ENCODE peak calls at places on chromosomes 11 and 22, in four cellular contexts. E is WTC11, D is HepG2, X is K562. I is an unnamed sample.

GRCh38 chr11:117199916-117200812 is 994 bp downstream of the TAGLN start:
- DNase-seq in E (no peak), D (no peak), X (no peak), I (no peak)

GRCh38 chr22:36546092-36546804 is 17.3 kb upstream of the EIF3D start:
- DNase-seq in D (peak), E (peak), X (peak), I (peak)

GRCh38 chr11:117705866-117706265 is 91.2 kb downstream of the DSCAML1 start:
- DNase-seq in E (no peak), D (no peak), X (no peak), I (no peak)

GRCh38 chr11:64357446-64357845 is 1.5 kb upstream of the RPS6KA4 start:
- DNase-seq in X (no peak), D (no peak), E (no peak), I (no peak)

GRCh38 chr22:32803020-32803758 is 1.7 kb downstream of the TIMP3 start:
- DNase-seq in X (no peak), E (no peak), D (no peak), I (no peak)

GRCh38 chr22:46561435-46561905 is 24.1 kb upstream of the CELSR1 start:
- DNase-seq in X (peak), E (peak), D (peak), I (peak)

GRCh38 chr11:120384476-120384875 is 48.3 kb downstream of the ARHGEF12 start:
- DNase-seq in E (no peak), D (no peak), X (no peak), I (no peak)

GRCh38 chr11:111663820-111664219 is 61.6 kb downstream of the SIK2 start:
- DNase-seq in E (no peak), X (no peak), D (no peak), I (no peak)

GRCh38 chr11:27012254-27012921 is 18.5 kb downstream of the FIBIN start:
- DNase-seq in X (no peak), E (no peak), D (no peak), I (peak)

GRCh38 chr11:103085758-103086365 is 6.1 kb downstream of the DCUN1D5 start:
- DNase-seq in X (no peak), D (no peak), E (no peak), I (no peak)

GRCh38 chr22:35648066-35649025 is at the start of gene APOL6:
- DNase-seq in X (no peak), E (no peak), D (peak), I (no peak)

GRCh38 chr22:33917744-33918406 is 2.4 kb downstream of the LARGE1 start:
- DNase-seq in X (no peak), E (peak), D (peak), I (peak)

GRCh38 chr11:69204246-69205124 is 48.8 kb downstream of the SMIM38 start:
- DNase-seq in E (peak), D (peak), X (no peak), I (no peak)

GRCh38 chr11:69203901-69204245 is 48.1 kb downstream of the SMIM38 start:
- DNase-seq in D (no peak), X (no peak), E (peak), I (no peak)

GRCh38 chr11:69207165-69207889 is 51.6 kb downstream of the SMIM38 start:
- DNase-seq in E (peak), D (no peak), X (no peak), I (no peak)

GRCh38 chr11:69205929-69206612 is 50.3 kb downstream of the SMIM38 start:
- DNase-seq in E (no peak), X (no peak), D (no peak), I (no peak)

GRCh38 chr11:69205125-69205928 is 49.6 kb downstream of the SMIM38 start:
- DNase-seq in D (no peak), E (peak), X (no peak), I (no peak)
- TF ChIP-seq ELF4 in D (no peak), E (no peak), X (no peak), I (no peak)

DNA sequence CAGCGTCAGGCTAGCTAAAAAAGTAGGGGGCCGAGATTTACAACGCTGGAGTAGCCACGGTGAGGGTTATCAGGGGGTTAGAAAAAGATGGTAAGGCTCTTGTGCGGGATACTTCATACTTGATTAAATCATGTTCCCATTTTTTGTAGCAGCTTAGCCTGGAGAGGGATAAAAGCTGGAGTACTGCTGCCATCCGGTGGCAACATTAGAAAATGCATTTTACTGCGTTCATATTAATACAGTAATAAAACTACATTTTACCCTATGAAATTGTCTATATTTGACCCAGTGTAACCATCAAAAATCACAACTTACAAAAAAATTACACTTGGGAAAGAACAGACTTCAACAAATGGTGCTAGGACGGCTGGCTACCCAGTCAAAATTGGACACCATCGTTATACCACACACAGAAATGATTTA is 17.3 kb downstream of the RPUSD4 start:
- DNase-seq in D (peak), E (peak), X (peak), I (peak)
- TF ChIP-seq ELF4 in D (no peak), E (no peak), X (no peak), I (no peak)

GRCh38 chr11:84628871-84629625 is 998.1 kb downstream of the DLG2 start:
- DNase-seq in E (no peak), D (no peak), X (no peak), I (no peak)

DNA sequence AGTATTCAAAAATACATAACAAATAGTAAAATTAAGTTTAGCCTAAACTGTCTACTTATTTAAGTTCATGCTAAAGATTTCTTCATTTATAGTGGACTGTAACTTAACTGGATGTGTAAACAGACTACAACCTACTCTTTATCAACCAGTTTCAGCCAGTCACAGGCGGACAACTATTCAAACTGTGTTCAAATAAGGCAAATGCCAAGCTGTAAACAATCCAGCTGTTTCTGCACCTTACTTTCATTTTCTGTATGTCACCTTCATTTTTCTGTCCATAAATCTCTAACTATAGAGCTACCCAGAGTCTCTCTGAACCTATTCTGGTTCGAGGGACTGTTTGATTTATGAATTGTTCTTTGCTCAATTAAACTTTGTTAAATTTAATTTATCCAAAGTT is 992.8 kb downstream of the DLG2 start:
- DNase-seq in D (no peak), E (no peak), X (no peak), I (no peak)
- TF ChIP-seq ELF4 in D (no peak), E (no peak), X (no peak), I (no peak)

GRCh38 chr11:9820260-9820659 is 156.4 kb downstream of the SWAP70 start:
- DNase-seq in X (no peak), D (no peak), E (no peak), I (no peak)

GRCh38 chr11:9817191-9817590 is 153.3 kb downstream of the SWAP70 start:
- DNase-seq in E (no peak), D (no peak), X (no peak), I (no peak)

GRCh38 chr11:9821008-9821752 is 157.3 kb downstream of the SWAP70 start:
- DNase-seq in D (no peak), X (no peak), E (no peak), I (no peak)

GRCh38 chr11:9814108-9814507 is 150.2 kb downstream of the SWAP70 start:
- DNase-seq in X (no peak), E (no peak), D (no peak), I (no peak)

DNA sequence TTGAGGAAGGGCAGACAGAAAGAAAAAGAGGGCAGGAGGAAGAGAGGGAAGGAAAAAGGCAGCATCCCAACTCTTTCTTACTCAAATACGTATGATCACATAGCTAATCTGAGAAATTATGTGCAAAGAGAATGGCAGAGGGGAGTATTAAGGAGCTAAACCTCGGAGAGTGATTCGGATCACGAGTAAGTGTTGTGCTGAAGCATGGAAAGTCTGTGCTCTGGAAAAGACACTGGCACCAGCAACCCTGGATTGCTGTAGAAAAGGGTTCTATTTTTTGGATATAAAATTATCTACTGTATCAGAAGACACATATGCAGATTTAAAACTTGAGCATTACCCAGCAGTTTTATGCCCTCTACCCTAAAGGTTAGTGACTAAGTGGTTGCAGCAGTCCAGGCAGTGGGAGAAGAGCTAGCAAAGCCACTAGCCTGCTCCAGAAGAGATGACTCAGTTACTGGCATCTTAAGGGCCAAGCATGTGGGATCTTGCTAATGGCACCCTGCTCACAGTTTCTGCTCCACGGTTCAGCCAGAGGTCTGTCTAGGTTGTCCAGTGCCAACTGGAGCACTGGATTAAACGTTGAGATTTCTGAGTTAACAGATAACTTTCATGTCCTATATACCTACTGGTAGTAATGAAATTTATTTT is 151.7 kb downstream of the SWAP70 start:
- DNase-seq in D (no peak), X (no peak), E (no peak), I (no peak)
- TF ChIP-seq ELF4 in D (no peak), X (no peak), E (no peak), I (no peak)

DNA sequence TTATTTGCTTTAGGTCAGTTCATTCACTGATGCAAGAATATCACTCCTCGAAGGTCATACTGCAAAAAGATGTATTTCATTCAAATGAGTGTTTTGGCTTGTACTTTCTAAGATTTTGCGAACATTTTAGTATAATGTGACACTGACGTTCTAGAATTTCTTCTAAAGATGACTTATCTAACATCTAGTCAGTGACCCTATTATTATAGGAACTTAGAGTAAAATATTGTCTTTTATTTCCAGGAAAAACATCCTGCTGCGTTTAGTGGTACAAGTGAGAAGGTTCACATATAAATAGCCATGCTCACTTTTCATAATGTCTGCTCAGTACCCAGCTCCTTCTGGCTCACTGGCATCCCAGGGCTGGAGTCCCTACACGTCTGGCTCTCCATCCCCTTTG is at the start of gene OR52M1:
- DNase-seq in X (no peak), D (no peak), E (no peak), I (no peak)
- TF ChIP-seq ELF4 in X (no peak), D (no peak), E (no peak), I (no peak)